ENCODE peak calls at places on chromosome 17, in eight cellular contexts. F is CD8-positive, alpha-beta T cell; O is cardiac fibroblast; A is HFF-Myc; E is cardiac muscle cell; T is Calu3; W is mammary epithelial cell; M is psoas muscle. B is an unnamed sample.

GRCh38 chr17:44769647-44770084 is 10.9 kb downstream of the ADAM11 start:
- DNase-seq in F (no peak), O (no peak), A (no peak), E (no peak), T (no peak), W (no peak), M (no peak), B (no peak)

GRCh38 chr17:45584092-45585036 is 93.8 kb upstream of the PLEKHM1 start:
- DNase-seq in F (peak; percentile 72), O (peak; percentile 42), A (no peak), E (peak; percentile 57), T (peak; percentile 82), W (peak; percentile 85), M (peak; percentile 83), B (peak; percentile 82)

GRCh38 chr17:50279181-50279526 is 4.9 kb downstream of the TMEM92 start:
- DNase-seq in F (no peak), O (no peak), A (no peak), E (no peak), T (peak; percentile 74), W (peak; percentile 58), M (no peak), B (no peak)

GRCh38 chr17:14052886-14053615 is 16.3 kb upstream of the COX10 start:
- DNase-seq in F (no peak), O (peak; percentile 42), A (no peak), E (peak; percentile 52), T (no peak), W (peak; percentile 27), M (no peak), B (no peak)

GRCh38 chr17:62140836-62141235 is 75.8 kb upstream of the MED13 start:
- DNase-seq in F (no peak), O (peak; percentile 71), A (no peak), E (peak; percentile 67), T (no peak), W (no peak), M (no peak), B (no peak)

GRCh38 chr17:76467366-76467765 is at the start of gene AANAT:
- DNase-seq in F (no peak), O (no peak), A (no peak), E (no peak), T (no peak), W (no peak), M (no peak), B (no peak)

GRCh38 chr17:59423903-59424302 is 92.4 kb downstream of the YPEL2 start:
- DNase-seq in F (no peak), O (no peak), A (no peak), E (no peak), T (no peak), W (no peak), M (no peak), B (no peak)

GRCh38 chr17:1109606-1110523 is 69.9 kb downstream of the ABR start:
- DNase-seq in F (peak; percentile 26), O (no peak), A (no peak), E (no peak), T (peak; percentile 43), W (no peak), M (peak; percentile 76), B (peak; percentile 77)

GRCh38 chr17:682150-682549 is 32.5 kb downstream of the VPS53 start:
- DNase-seq in F (no peak), O (no peak), A (no peak), E (no peak), T (no peak), W (no peak), M (no peak), B (no peak)

GRCh38 chr17:2929881-2930533 is 133.4 kb downstream of the OR1D5 start:
- DNase-seq in F (no peak), O (peak; percentile 36), A (no peak), E (peak; percentile 50), T (peak; percentile 52), W (peak; percentile 24), M (no peak), B (peak; percentile 77)

GRCh38 chr17:49132699-49133364 is at the start of gene B4GALNT2:
- DNase-seq in F (no peak), O (no peak), A (no peak), E (no peak), T (peak; percentile 60), W (peak; percentile 17), M (peak; percentile 56), B (peak; percentile 39)

GRCh38 chr17:82415336-82415735 is 2.8 kb upstream of the HEXD start:
- DNase-seq in F (no peak), O (no peak), A (no peak), E (no peak), T (no peak), W (no peak), M (no peak), B (no peak)

GRCh38 chr17:73196500-73196899 is 3.6 kb downstream of the COG1 start:
- DNase-seq in F (no peak), O (peak; percentile 30), A (no peak), E (peak; percentile 56), T (no peak), W (no peak), M (peak; percentile 63), B (no peak)
- TF ChIP-seq CTCF in F (no peak), O (peak; percentile 46), A (no peak), E (peak; percentile 58), T (no peak), W (no peak), M (peak; percentile 31), B (no peak)

GRCh38 chr17:73304971-73305786 is 6.6 kb downstream of the CDC42EP4 start:
- DNase-seq in F (no peak), O (peak; percentile 93), A (no peak), E (peak; percentile 88), T (peak; percentile 63), W (peak; percentile 69), M (peak; percentile 79), B (no peak)
- TF ChIP-seq CTCF in F (no peak), O (peak; percentile 39), A (peak; percentile 47), E (peak; percentile 37), T (no peak), W (no peak), M (peak; percentile 25), B (no peak)

GRCh38 chr17:52758481-52758880 is 600.0 kb upstream of the CA10 start:
- DNase-seq in F (no peak), O (no peak), A (no peak), E (no peak), T (no peak), W (no peak), M (no peak), B (no peak)

GRCh38 chr17:52756739-52757138 is 598.2 kb upstream of the CA10 start:
- DNase-seq in F (no peak), O (no peak), A (no peak), E (no peak), T (no peak), W (no peak), M (no peak), B (no peak)

GRCh38 chr17:52751051-52751450 is 592.5 kb upstream of the CA10 start:
- DNase-seq in F (no peak), O (no peak), A (no peak), E (no peak), T (no peak), W (no peak), M (no peak), B (no peak)

GRCh38 chr17:52759864-52760263 is 601.4 kb upstream of the CA10 start:
- DNase-seq in F (no peak), O (no peak), A (no peak), E (no peak), T (no peak), W (no peak), M (no peak), B (no peak)

GRCh38 chr17:52754838-52755237 is 596.3 kb upstream of the CA10 start:
- DNase-seq in F (no peak), O (no peak), A (no peak), E (no peak), T (no peak), W (peak; percentile 0), M (no peak), B (no peak)
- TF ChIP-seq CTCF in F (no peak), O (no peak), A (no peak), E (no peak), T (no peak), W (no peak), M (no peak), B (no peak)

GRCh38 chr17:17387461-17388362 is 84.5 kb downstream of the NT5M start:
- DNase-seq in F (no peak), O (no peak), A (no peak), E (no peak), T (peak; percentile 89), W (peak; percentile 69), M (peak; percentile 58), B (no peak)
- TF ChIP-seq CTCF in F (no peak), O (peak; percentile 48), A (peak; percentile 24), E (peak; percentile 32), T (peak; percentile 83), W (peak; percentile 61), M (no peak), B (no peak)

B was measured in GM13976.